ENCODE peak calls at places on chromosomes 3 and 15, in four cellular contexts. O is testis, D is mesendoderm, I is aorta. L is an unnamed sample.

GRCh38 chr3:149152420-149152819 is 23.0 kb downstream of the HPS3 start:
- DNase-seq in O (no peak), D (peak; percentile 62), I (no peak), L (no peak)

GRCh38 chr3:76122007-76122406 is 336.7 kb upstream of the ZNF717 start:
- DNase-seq in O (no peak), D (no peak), I (no peak), L (no peak)

GRCh38 chr3:148847351-148847750 is 17.7 kb upstream of the CPA3 start:
- DNase-seq in O (no peak), D (no peak), I (no peak), L (no peak)

GRCh38 chr15:51966192-51966591 is 5.4 kb downstream of the LEO1 start:
- DNase-seq in O (no peak), D (no peak), I (no peak), L (no peak)

GRCh38 chr3:123755085-123755484 is 129.0 kb downstream of the MYLK start:
- DNase-seq in O (no peak), D (peak; percentile 73), I (no peak), L (no peak)

GRCh38 chr15:101267320-101268104 is 9.8 kb downstream of the SELENOS start:
- DNase-seq in O (no peak), D (peak; percentile 62), I (peak; percentile 72), L (no peak)

GRCh38 chr3:155131104-155131503 is 51.0 kb downstream of the MME start:
- DNase-seq in O (no peak), D (no peak), I (no peak), L (no peak)

GRCh38 chr3:197750396-197750831 is 731 bp downstream of the FYTTD1 start:
- DNase-seq in O (peak; percentile 69), D (peak; percentile 86), I (peak; percentile 79), L (peak; percentile 77)

GRCh38 chr15:31169558-31169957 is 68.0 kb upstream of the TRPM1 start:
- DNase-seq in O (no peak), D (no peak), I (no peak), L (no peak)

GRCh38 chr3:127275287-127275781 is 12.5 kb downstream of the PRR20G start:
- DNase-seq in O (no peak), D (no peak), I (no peak), L (peak; percentile 59)

GRCh38 chr15:28885289-28885629 is 515 bp upstream of the APBA2 start:
- DNase-seq in O (no peak), D (no peak), I (no peak), L (no peak)

GRCh38 chr3:164064298-164064697 is 1014.0 kb downstream of the SI start:
- DNase-seq in O (no peak), D (no peak), I (no peak), L (no peak)

GRCh38 chr15:26020871-26021270 is 157.7 kb upstream of the ATP10A start:
- DNase-seq in O (no peak), D (no peak), I (no peak), L (no peak)

GRCh38 chr3:111737712-111738097 is 121.4 kb upstream of the PHLDB2 start:
- DNase-seq in O (peak; percentile 69), D (no peak), I (peak; percentile 66), L (peak; percentile 95)
- H3K27ac ChIP-seq in O (no peak overlapping the region), D (no peak overlapping the region), I (peak overlapping the region; percentile 76), L (peak overlapping the region; percentile 90)

GRCh38 chr3:14797731-14798130 is 21.0 kb upstream of the FGD5 start:
- DNase-seq in O (no peak), D (no peak), I (no peak), L (no peak)

GRCh38 chr3:14793858-14794234 is 24.9 kb upstream of the FGD5 start:
- DNase-seq in O (no peak), D (no peak), I (no peak), L (no peak)

GRCh38 chr3:14798231-14798630 is 20.5 kb upstream of the FGD5 start:
- DNase-seq in O (no peak), D (no peak), I (no peak), L (no peak)

GRCh38 chr3:14796403-14797077 is 22.2 kb upstream of the FGD5 start:
- DNase-seq in O (no peak), D (no peak), I (no peak), L (no peak)

GRCh38 chr3:14795996-14796395 is 22.8 kb upstream of the FGD5 start:
- DNase-seq in O (no peak), D (no peak), I (no peak), L (no peak)
- H3K27me3 ChIP-seq in O (no peaks in the 10 kb centered on the region), D (no peaks in the 10 kb centered on the region), I (no peaks in the 10 kb centered on the region), L (peaks cover 17% of the 10 kb centered on the region)

DNA sequence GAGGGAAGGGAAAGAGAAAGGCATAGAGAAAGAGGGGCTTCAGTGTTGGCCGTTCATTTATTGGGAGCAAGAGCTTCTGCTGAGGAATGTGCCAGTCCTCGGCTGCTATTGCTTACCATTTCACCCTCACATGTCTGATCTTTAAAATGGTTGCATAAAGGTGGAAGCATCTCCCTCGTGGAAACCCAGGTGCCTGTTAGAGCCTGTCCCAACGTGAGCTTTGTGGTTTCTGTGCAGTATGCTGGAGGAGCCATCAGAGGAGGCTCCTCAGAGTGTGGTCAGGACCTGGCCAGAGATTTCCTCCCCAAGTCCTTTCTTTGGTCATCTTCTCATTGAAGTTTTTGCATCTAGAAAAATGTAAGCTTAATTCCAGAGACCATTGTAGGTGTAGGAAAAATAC is 34.4 kb downstream of the PSMD6 start:
- DNase-seq in O (no peak), D (no peak), I (no peak), L (no peak)
- H3K36me3 ChIP-seq in O (no peaks in the 10 kb centered on the region), D (peaks cover 5% of the 10 kb centered on the region), I (peaks cover 3% of the 10 kb centered on the region), L (peaks cover 2% of the 10 kb centered on the region)

GRCh38 chr3:128432898-128433629 is 33.6 kb downstream of the DNAJB8 start:
- DNase-seq in O (no peak), D (no peak), I (no peak), L (peak; percentile 39)

GRCh38 chr3:128430731-128431130 is 36.0 kb downstream of the DNAJB8 start:
- DNase-seq in O (no peak), D (no peak), I (no peak), L (no peak)

GRCh38 chr3:128432301-128432897 is 34.3 kb downstream of the DNAJB8 start:
- DNase-seq in O (no peak), D (peak; percentile 64), I (no peak), L (peak; percentile 29)

GRCh38 chr3:128430276-128430675 is 36.4 kb downstream of the DNAJB8 start:
- DNase-seq in O (no peak), D (no peak), I (no peak), L (no peak)

GRCh38 chr3:128431803-128432300 is 34.8 kb downstream of the DNAJB8 start:
- DNase-seq in O (no peak), D (no peak), I (no peak), L (no peak)
- H3K27ac ChIP-seq in O (no peak overlapping the region), D (no peak overlapping the region), I (no peak overlapping the region), L (no peak overlapping the region)

GRCh38 chr15:92584105-92584504 is 71.5 kb downstream of the FAM174B start:
- DNase-seq in O (no peak), D (no peak), I (no peak), L (no peak)
- H3K27me3 ChIP-seq in O (no peaks in the 10 kb centered on the region), D (no peaks in the 10 kb centered on the region), I (no peaks in the 10 kb centered on the region), L (peaks cover 5% of the 10 kb centered on the region)

GRCh38 chr15:58882243-58882642 is 51.2 kb downstream of the SLTM start:
- DNase-seq in O (no peak), D (no peak), I (no peak), L (no peak)
- H3K36me3 ChIP-seq in O (no peaks in the 10 kb centered on the region), D (peaks cover 10% of the 10 kb centered on the region), I (peaks cover 12% of the 10 kb centered on the region), L (peaks cover 95% of the 10 kb centered on the region)

L was measured in SJCRH30.